ENCODE peak calls at places on chromosomes 2 and 18, in six cellular contexts. One of them, this sample, is unnamed.

GRCh38 chr2:111667542-111668273 is 216.3 kb downstream of the ANAPC1 start:
- DNase-seq in NCI-H1092 treated with DMSO at 0.1 percent for 48 hours: no peak
- DNase-seq in CD8-positive, alpha-beta T cell: no peak
- DNase-seq in left ventricle myocardium inferior: no peak
- DNase-seq in amniotic stem cell: peak; percentile 62
- DNase-seq in activated CD4-positive, alpha-beta T cell treated with anti-CD3 and anti-CD28 coated beads, Interleukin-2, amount 50 U/mL, for 1 hour: no peak
- DNase-seq in this sample: no peak

GRCh38 chr2:2331905-2332280 is 818 bp upstream of the MYT1L start:
- DNase-seq in NCI-H1092 treated with DMSO at 0.1 percent for 48 hours: peak; percentile 78
- DNase-seq in CD8-positive, alpha-beta T cell: no peak
- DNase-seq in left ventricle myocardium inferior: no peak
- DNase-seq in amniotic stem cell: no peak
- DNase-seq in activated CD4-positive, alpha-beta T cell treated with anti-CD3 and anti-CD28 coated beads, Interleukin-2, amount 50 U/mL, for 1 hour: no peak
- DNase-seq in this sample: peak; percentile 99

GRCh38 chr2:27727257-27727656 is 44.3 kb upstream of the MRPL33 start:
- DNase-seq in NCI-H1092 treated with DMSO at 0.1 percent for 48 hours: no peak
- DNase-seq in CD8-positive, alpha-beta T cell: no peak
- DNase-seq in left ventricle myocardium inferior: no peak
- DNase-seq in amniotic stem cell: no peak
- DNase-seq in activated CD4-positive, alpha-beta T cell treated with anti-CD3 and anti-CD28 coated beads, Interleukin-2, amount 50 U/mL, for 1 hour: no peak
- DNase-seq in this sample: no peak

GRCh38 chr2:190854726-190855125 is 25.9 kb upstream of the GLS start:
- DNase-seq in NCI-H1092 treated with DMSO at 0.1 percent for 48 hours: no peak
- DNase-seq in CD8-positive, alpha-beta T cell: no peak
- DNase-seq in left ventricle myocardium inferior: no peak
- DNase-seq in amniotic stem cell: no peak
- DNase-seq in activated CD4-positive, alpha-beta T cell treated with anti-CD3 and anti-CD28 coated beads, Interleukin-2, amount 50 U/mL, for 1 hour: no peak
- DNase-seq in this sample: no peak

GRCh38 chr2:31284107-31284506 is 50.2 kb downstream of the EHD3 start:
- DNase-seq in NCI-H1092 treated with DMSO at 0.1 percent for 48 hours: no peak
- DNase-seq in CD8-positive, alpha-beta T cell: no peak
- DNase-seq in left ventricle myocardium inferior: no peak
- DNase-seq in amniotic stem cell: no peak
- DNase-seq in activated CD4-positive, alpha-beta T cell treated with anti-CD3 and anti-CD28 coated beads, Interleukin-2, amount 50 U/mL, for 1 hour: no peak
- DNase-seq in this sample: no peak

GRCh38 chr2:111634050-111634784 is 249.8 kb downstream of the ANAPC1 start:
- DNase-seq in NCI-H1092 treated with DMSO at 0.1 percent for 48 hours: no peak
- DNase-seq in CD8-positive, alpha-beta T cell: no peak
- DNase-seq in left ventricle myocardium inferior: no peak
- DNase-seq in amniotic stem cell: no peak
- DNase-seq in activated CD4-positive, alpha-beta T cell treated with anti-CD3 and anti-CD28 coated beads, Interleukin-2, amount 50 U/mL, for 1 hour: no peak
- DNase-seq in this sample: no peak

GRCh38 chr18:3368193-3368592 is 81.8 kb upstream of the TGIF1 start:
- DNase-seq in NCI-H1092 treated with DMSO at 0.1 percent for 48 hours: no peak
- DNase-seq in CD8-positive, alpha-beta T cell: no peak
- DNase-seq in left ventricle myocardium inferior: no peak
- DNase-seq in amniotic stem cell: no peak
- DNase-seq in activated CD4-positive, alpha-beta T cell treated with anti-CD3 and anti-CD28 coated beads, Interleukin-2, amount 50 U/mL, for 1 hour: no peak
- DNase-seq in this sample: no peak

GRCh38 chr2:100736121-100736915 is 83.6 kb upstream of the NPAS2 start:
- DNase-seq in NCI-H1092 treated with DMSO at 0.1 percent for 48 hours: no peak
- DNase-seq in CD8-positive, alpha-beta T cell: no peak
- DNase-seq in left ventricle myocardium inferior: no peak
- DNase-seq in amniotic stem cell: no peak
- DNase-seq in activated CD4-positive, alpha-beta T cell treated with anti-CD3 and anti-CD28 coated beads, Interleukin-2, amount 50 U/mL, for 1 hour: no peak
- DNase-seq in this sample: no peak

GRCh38 chr18:56921888-56922480 is 224.9 kb upstream of the BOD1L2 start:
- DNase-seq in NCI-H1092 treated with DMSO at 0.1 percent for 48 hours: no peak
- DNase-seq in CD8-positive, alpha-beta T cell: no peak
- DNase-seq in left ventricle myocardium inferior: no peak
- DNase-seq in amniotic stem cell: no peak
- DNase-seq in activated CD4-positive, alpha-beta T cell treated with anti-CD3 and anti-CD28 coated beads, Interleukin-2, amount 50 U/mL, for 1 hour: no peak
- DNase-seq in this sample: no peak

GRCh38 chr2:133338224-133338623 is 230.0 kb downstream of the NCKAP5 start:
- DNase-seq in NCI-H1092 treated with DMSO at 0.1 percent for 48 hours: no peak
- DNase-seq in CD8-positive, alpha-beta T cell: no peak
- DNase-seq in left ventricle myocardium inferior: no peak
- DNase-seq in amniotic stem cell: no peak
- DNase-seq in activated CD4-positive, alpha-beta T cell treated with anti-CD3 and anti-CD28 coated beads, Interleukin-2, amount 50 U/mL, for 1 hour: no peak
- DNase-seq in this sample: no peak

GRCh38 chr2:58890865-58891525 is 649.9 kb upstream of the FANCL start:
- DNase-seq in NCI-H1092 treated with DMSO at 0.1 percent for 48 hours: no peak
- DNase-seq in CD8-positive, alpha-beta T cell: no peak
- DNase-seq in left ventricle myocardium inferior: no peak
- DNase-seq in amniotic stem cell: no peak
- DNase-seq in activated CD4-positive, alpha-beta T cell treated with anti-CD3 and anti-CD28 coated beads, Interleukin-2, amount 50 U/mL, for 1 hour: no peak
- DNase-seq in this sample: no peak

GRCh38 chr2:42567806-42568429 is 514 bp upstream of the MTA3 start:
- DNase-seq in NCI-H1092 treated with DMSO at 0.1 percent for 48 hours: peak; percentile 20
- DNase-seq in CD8-positive, alpha-beta T cell: no peak
- DNase-seq in left ventricle myocardium inferior: no peak
- DNase-seq in amniotic stem cell: no peak
- DNase-seq in activated CD4-positive, alpha-beta T cell treated with anti-CD3 and anti-CD28 coated beads, Interleukin-2, amount 50 U/mL, for 1 hour: peak; percentile 1
- DNase-seq in this sample: no peak

GRCh38 chr2:9057939-9058761 is 54.7 kb upstream of the MBOAT2 start:
- DNase-seq in NCI-H1092 treated with DMSO at 0.1 percent for 48 hours: no peak
- DNase-seq in CD8-positive, alpha-beta T cell: no peak
- DNase-seq in left ventricle myocardium inferior: no peak
- DNase-seq in amniotic stem cell: peak; percentile 23
- DNase-seq in activated CD4-positive, alpha-beta T cell treated with anti-CD3 and anti-CD28 coated beads, Interleukin-2, amount 50 U/mL, for 1 hour: no peak
- DNase-seq in this sample: no peak

GRCh38 chr18:39799010-39799409 is 2156.0 kb upstream of the PIK3C3 start:
- DNase-seq in NCI-H1092 treated with DMSO at 0.1 percent for 48 hours: peak; percentile 35
- DNase-seq in CD8-positive, alpha-beta T cell: no peak
- DNase-seq in left ventricle myocardium inferior: no peak
- DNase-seq in amniotic stem cell: no peak
- DNase-seq in activated CD4-positive, alpha-beta T cell treated with anti-CD3 and anti-CD28 coated beads, Interleukin-2, amount 50 U/mL, for 1 hour: no peak
- DNase-seq in this sample: peak; percentile 7

GRCh38 chr2:222672068-222672401 is 577 bp downstream of the MOGAT1 start:
- DNase-seq in NCI-H1092 treated with DMSO at 0.1 percent for 48 hours: no peak
- DNase-seq in CD8-positive, alpha-beta T cell: no peak
- DNase-seq in left ventricle myocardium inferior: no peak
- DNase-seq in amniotic stem cell: no peak
- DNase-seq in activated CD4-positive, alpha-beta T cell treated with anti-CD3 and anti-CD28 coated beads, Interleukin-2, amount 50 U/mL, for 1 hour: no peak
- DNase-seq in this sample: no peak

GRCh38 chr2:72011356-72011661 is 136.4 kb downstream of the CYP26B1 start:
- DNase-seq in NCI-H1092 treated with DMSO at 0.1 percent for 48 hours: no peak
- DNase-seq in CD8-positive, alpha-beta T cell: no peak
- DNase-seq in left ventricle myocardium inferior: no peak
- DNase-seq in amniotic stem cell: no peak
- DNase-seq in activated CD4-positive, alpha-beta T cell treated with anti-CD3 and anti-CD28 coated beads, Interleukin-2, amount 50 U/mL, for 1 hour: no peak
- DNase-seq in this sample: no peak

GRCh38 chr2:224449212-224450147 is 47.6 kb upstream of the FAM124B start:
- DNase-seq in NCI-H1092 treated with DMSO at 0.1 percent for 48 hours: peak; percentile 4
- DNase-seq in CD8-positive, alpha-beta T cell: no peak
- DNase-seq in left ventricle myocardium inferior: no peak
- DNase-seq in amniotic stem cell: no peak
- DNase-seq in activated CD4-positive, alpha-beta T cell treated with anti-CD3 and anti-CD28 coated beads, Interleukin-2, amount 50 U/mL, for 1 hour: no peak
- DNase-seq in this sample: peak; percentile 29

GRCh38 chr2:175414872-175415487 is 233.5 kb upstream of the ATP5MC3 start:
- DNase-seq in NCI-H1092 treated with DMSO at 0.1 percent for 48 hours: peak; percentile 56
- DNase-seq in CD8-positive, alpha-beta T cell: no peak
- DNase-seq in left ventricle myocardium inferior: peak; percentile 62
- DNase-seq in amniotic stem cell: peak; percentile 73
- DNase-seq in activated CD4-positive, alpha-beta T cell treated with anti-CD3 and anti-CD28 coated beads, Interleukin-2, amount 50 U/mL, for 1 hour: no peak
- DNase-seq in this sample: peak; percentile 76

GRCh38 chr18:25326231-25327042 is 25.5 kb downstream of the ZNF521 start:
- DNase-seq in NCI-H1092 treated with DMSO at 0.1 percent for 48 hours: no peak
- DNase-seq in CD8-positive, alpha-beta T cell: no peak
- DNase-seq in left ventricle myocardium inferior: no peak
- DNase-seq in amniotic stem cell: no peak
- DNase-seq in activated CD4-positive, alpha-beta T cell treated with anti-CD3 and anti-CD28 coated beads, Interleukin-2, amount 50 U/mL, for 1 hour: no peak
- DNase-seq in this sample: no peak

GRCh38 chr2:102126169-102126568 is 16.4 kb upstream of the IL1R1 start:
- DNase-seq in NCI-H1092 treated with DMSO at 0.1 percent for 48 hours: no peak
- DNase-seq in CD8-positive, alpha-beta T cell: no peak
- DNase-seq in left ventricle myocardium inferior: no peak
- DNase-seq in amniotic stem cell: no peak
- DNase-seq in activated CD4-positive, alpha-beta T cell treated with anti-CD3 and anti-CD28 coated beads, Interleukin-2, amount 50 U/mL, for 1 hour: no peak
- DNase-seq in this sample: no peak

GRCh38 chr2:105510761-105511669 is 112.2 kb upstream of the FHL2 start:
- DNase-seq in NCI-H1092 treated with DMSO at 0.1 percent for 48 hours: no peak
- DNase-seq in CD8-positive, alpha-beta T cell: no peak
- DNase-seq in left ventricle myocardium inferior: no peak
- DNase-seq in amniotic stem cell: peak; percentile 6
- DNase-seq in activated CD4-positive, alpha-beta T cell treated with anti-CD3 and anti-CD28 coated beads, Interleukin-2, amount 50 U/mL, for 1 hour: no peak
- DNase-seq in this sample: no peak

GRCh38 chr2:95387358-95387757 is 15.2 kb upstream of the FAHD2A start:
- DNase-seq in NCI-H1092 treated with DMSO at 0.1 percent for 48 hours: no peak
- DNase-seq in CD8-positive, alpha-beta T cell: no peak
- DNase-seq in left ventricle myocardium inferior: no peak
- DNase-seq in amniotic stem cell: no peak
- DNase-seq in activated CD4-positive, alpha-beta T cell treated with anti-CD3 and anti-CD28 coated beads, Interleukin-2, amount 50 U/mL, for 1 hour: no peak
- DNase-seq in this sample: no peak

GRCh38 chr2:241532733-241533601 is 24.6 kb upstream of the STK25 start:
- DNase-seq in NCI-H1092 treated with DMSO at 0.1 percent for 48 hours: no peak
- DNase-seq in CD8-positive, alpha-beta T cell: no peak
- DNase-seq in left ventricle myocardium inferior: no peak
- DNase-seq in amniotic stem cell: no peak
- DNase-seq in activated CD4-positive, alpha-beta T cell treated with anti-CD3 and anti-CD28 coated beads, Interleukin-2, amount 50 U/mL, for 1 hour: no peak
- DNase-seq in this sample: no peak

GRCh38 chr2:182280128-182280527 is 146.7 kb downstream of the PDE1A start:
- DNase-seq in NCI-H1092 treated with DMSO at 0.1 percent for 48 hours: no peak
- DNase-seq in CD8-positive, alpha-beta T cell: no peak
- DNase-seq in left ventricle myocardium inferior: no peak
- DNase-seq in amniotic stem cell: no peak
- DNase-seq in activated CD4-positive, alpha-beta T cell treated with anti-CD3 and anti-CD28 coated beads, Interleukin-2, amount 50 U/mL, for 1 hour: no peak
- DNase-seq in this sample: no peak